ENCODE peak calls at places on chromosomes 3 and 15, in six cellular contexts. J, Y, Q, U, P and D are unnamed samples.

GRCh38 chr3:87733671-87734367 is 325.0 kb downstream of the CGGBP1 start:
- DNase-seq in U (no peak), Y (no peak), Q (no peak), J (peak), P (no peak), D (no peak)

GRCh38 chr3:50156991-50157493 is 1.9 kb downstream of the SEMA3F start:
- DNase-seq in P (no peak), U (no peak), Y (no peak), Q (no peak), J (peak), D (no peak)

GRCh38 chr3:14780927-14781507 is 37.7 kb upstream of the FGD5 start:
- DNase-seq in J (peak), Y (peak), Q (peak), P (no peak), U (peak), D (no peak)

GRCh38 chr3:126483321-126483761 is 7.7 kb upstream of the ZXDC start:
- DNase-seq in U (no peak), J (no peak), Y (no peak), P (no peak), Q (no peak), D (no peak)

GRCh38 chr3:189664311-189664710 is 33.1 kb downstream of the TP63 start:
- DNase-seq in J (no peak), Y (peak), U (no peak), P (no peak), Q (no peak), D (no peak)

GRCh38 chr15:89486726-89487050 is 9.7 kb downstream of the RHCG start:
- DNase-seq in J (peak), Q (peak), P (no peak), Y (peak), U (no peak), D (peak)

GRCh38 chr3:149356630-149357029 is 20.8 kb downstream of the TM4SF1 start:
- DNase-seq in J (no peak), Y (no peak), Q (no peak), U (no peak), P (no peak), D (no peak)

GRCh38 chr3:171531716-171532115 is 71.5 kb upstream of the TNIK start:
- DNase-seq in Y (no peak), J (no peak), U (no peak), P (no peak), Q (no peak), D (no peak)

GRCh38 chr3:12999147-13000140 is 73.8 kb downstream of the IQSEC1 start:
- DNase-seq in Y (peak), Q (no peak), U (peak), J (peak), P (no peak), D (peak)

GRCh38 chr15:68271854-68272471 is 5.6 kb upstream of the FEM1B start:
- DNase-seq in U (no peak), P (peak), Y (no peak), J (no peak), Q (no peak), D (no peak)

GRCh38 chr15:94576889-94577533 is 345.6 kb downstream of the MCTP2 start:
- DNase-seq in Q (no peak), P (peak), Y (no peak), J (peak), U (no peak), D (no peak)

GRCh38 chr3:109563149-109563548 is 225.8 kb upstream of the DPPA4 start:
- DNase-seq in J (no peak), P (no peak), Y (peak), Q (no peak), U (no peak), D (no peak)

GRCh38 chr3:179608931-179609720 is 4.5 kb downstream of the NDUFB5 start:
- DNase-seq in P (no peak), J (no peak), Q (no peak), U (no peak), Y (no peak), D (no peak)

GRCh38 chr15:71891026-71891425 is 80.7 kb downstream of the NR2E3 start:
- DNase-seq in Y (no peak), Q (no peak), J (no peak), U (no peak), P (no peak), D (no peak)

GRCh38 chr3:106392905-106393304 is 524.1 kb upstream of the CBLB start:
- DNase-seq in J (no peak), Q (no peak), U (no peak), Y (no peak), P (no peak), D (no peak)

GRCh38 chr15:70271422-70272088 is 173.8 kb upstream of the TLE3 start:
- DNase-seq in P (no peak), Q (no peak), U (peak), Y (peak), J (peak), D (no peak)

GRCh38 chr15:85154061-85154460 is 172.4 kb downstream of the PDE8A start:
- DNase-seq in U (no peak), Q (no peak), J (no peak), P (no peak), Y (no peak), D (no peak)

GRCh38 chr3:159233734-159234133 is 431.9 kb downstream of the MFSD1 start:
- DNase-seq in Y (no peak), P (no peak), U (no peak), J (no peak), Q (no peak), D (no peak)

GRCh38 chr3:106379251-106379750 is 510.5 kb upstream of the CBLB start:
- DNase-seq in Q (no peak), Y (no peak), U (no peak), P (no peak), J (no peak), D (peak)

GRCh38 chr3:12470111-12470510 is 14.2 kb upstream of the TSEN2 start:
- DNase-seq in U (no peak), Y (no peak), J (no peak), Q (no peak), P (no peak), D (no peak)

GRCh38 chr3:169739067-169739466 is 25.8 kb downstream of the TERC start:
- DNase-seq in J (no peak), U (no peak), Q (no peak), P (no peak), Y (no peak), D (no peak)

GRCh38 chr15:74786659-74787165 is 4.8 kb downstream of the CSK start:
- DNase-seq in U (peak), Q (no peak), J (no peak), Y (no peak), P (no peak), D (no peak)

GRCh38 chr15:92901053-92901761 is 1.1 kb downstream of the CHD2 start:
- DNase-seq in Y (no peak), P (no peak), J (no peak), Q (no peak), U (no peak), D (no peak)

GRCh38 chr3:55947406-55947805 is 460.3 kb upstream of the WNT5A start:
- DNase-seq in P (no peak), J (no peak), Y (no peak), Q (no peak), U (no peak), D (no peak)

GRCh38 chr15:94083467-94083991 is 147.8 kb upstream of the MCTP2 start:
- DNase-seq in J (peak), Y (no peak), U (peak), Q (no peak), P (no peak), D (no peak)

GRCh38 chr3:142118911-142119310 is 30.4 kb downstream of the TFDP2 start:
- DNase-seq in U (no peak), P (no peak), Q (no peak), J (no peak), Y (no peak), D (no peak)

GRCh38 chr3:53109190-53109589 is 21.0 kb downstream of the RFT1 start:
- DNase-seq in U (no peak), J (no peak), P (no peak), Y (no peak), Q (no peak), D (no peak)

GRCh38 chr15:73884159-73884558 is 10.8 kb downstream of the TBC1D21 start:
- DNase-seq in Q (no peak), P (no peak), U (no peak), J (no peak), Y (no peak), D (no peak)

GRCh38 chr3:197003461-197004385 is 25.9 kb downstream of the MELTF start:
- DNase-seq in P (no peak), Q (no peak), J (peak), U (no peak), Y (no peak), D (peak)

GRCh38 chr3:81554348-81554747 is 207.1 kb downstream of the GBE1 start:
- DNase-seq in Q (no peak), Y (no peak), U (no peak), J (no peak), P (no peak), D (no peak)

GRCh38 chr3:148464246-148464645 is 233.5 kb upstream of the AGTR1 start:
- DNase-seq in Q (no peak), U (no peak), P (no peak), Y (no peak), J (no peak), D (no peak)

GRCh38 chr3:105473521-105474223 is 107.0 kb downstream of the ALCAM start:
- DNase-seq in U (no peak), Q (no peak), J (no peak), Y (no peak), P (no peak), D (no peak)

GRCh38 chr3:5002871-5003247 is 23.6 kb downstream of the BHLHE40 start:
- DNase-seq in J (no peak), U (peak), P (no peak), Y (no peak), Q (no peak), D (no peak)

GRCh38 chr15:90641581-90642463 is 75.3 kb upstream of the BLM start:
- DNase-seq in P (no peak), Q (no peak), J (no peak), U (no peak), Y (no peak), D (no peak)

GRCh38 chr3:13879102-13879945 is 547 bp downstream of the WNT7A start:
- DNase-seq in U (no peak), Q (no peak), P (peak), J (no peak), Y (no peak), D (no peak)

GRCh38 chr15:83816124-83816883 is 162.4 kb downstream of the ADAMTSL3 start:
- DNase-seq in Y (no peak), U (no peak), J (no peak), P (no peak), Q (no peak), D (no peak)

GRCh38 chr15:83813697-83814096 is 159.8 kb downstream of the ADAMTSL3 start:
- DNase-seq in J (no peak), Q (no peak), U (no peak), Y (no peak), P (no peak), D (no peak)

GRCh38 chr15:83818591-83818990 is 164.7 kb downstream of the ADAMTSL3 start:
- DNase-seq in Y (no peak), P (no peak), U (no peak), J (no peak), Q (no peak), D (no peak)

GRCh38 chr15:83810110-83810509 is 156.2 kb downstream of the ADAMTSL3 start:
- DNase-seq in Y (no peak), J (no peak), P (no peak), Q (no peak), U (no peak), D (no peak)

GRCh38 chr15:83815506-83815905 is 161.6 kb downstream of the ADAMTSL3 start:
- DNase-seq in Q (no peak), J (no peak), U (no peak), P (no peak), Y (no peak), D (no peak)
- TF ChIP-seq POLR2AphosphoS5 in Q (no peak), J (no peak), U (no peak), P (no peak), Y (no peak), D (no peak)

GRCh38 chr3:48660800-48661400 is 1.8 kb downstream of the CELSR3 start:
- DNase-seq in Q (no peak), P (no peak), J (no peak), Y (no peak), U (no peak), D (peak)

GRCh38 chr3:48662753-48663488 is at the start of gene CELSR3:
- DNase-seq in J (peak), Y (peak), U (no peak), P (peak), Q (no peak), D (peak)

GRCh38 chr3:48663489-48664312 is 1.0 kb upstream of the CELSR3 start:
- DNase-seq in P (peak), Y (peak), J (peak), U (peak), Q (peak), D (peak)

GRCh38 chr3:48662140-48662752 is 440 bp downstream of the CELSR3 start:
- DNase-seq in Q (no peak), Y (no peak), U (no peak), P (peak), J (no peak), D (no peak)

DNA sequence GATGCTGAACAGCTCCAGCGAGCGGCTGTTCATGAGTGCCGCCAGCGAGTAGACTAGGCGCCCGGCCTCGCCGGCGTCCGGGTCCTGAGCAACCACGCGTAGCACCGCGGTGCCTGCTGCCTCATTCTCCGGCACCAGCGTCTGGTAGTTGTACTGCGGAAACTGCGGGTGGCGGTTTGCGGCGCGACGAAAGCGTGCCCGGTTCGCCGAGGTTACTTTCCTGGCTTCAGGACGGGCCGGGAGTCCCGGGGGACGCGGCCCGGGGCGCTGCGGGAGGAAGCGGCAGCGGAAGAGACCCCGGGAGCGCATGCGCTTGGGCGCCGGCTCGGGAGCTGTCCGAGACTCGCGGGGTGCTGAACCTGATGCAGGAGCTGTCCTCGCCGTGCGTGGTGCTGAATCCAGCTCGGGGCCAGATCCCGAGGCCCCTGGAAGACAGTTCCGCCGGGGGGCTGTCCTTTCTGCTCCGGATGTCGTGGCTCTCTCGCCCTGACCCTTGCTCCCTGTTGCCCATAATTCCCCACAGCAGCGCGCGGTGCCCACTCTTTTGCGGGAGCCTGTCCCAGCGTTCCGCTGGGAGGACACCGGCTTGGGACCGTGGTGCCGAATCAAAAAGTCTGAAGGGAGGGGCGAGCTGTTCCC is 1.1 kb downstream of the CELSR3 start:
- DNase-seq in Y (peak), P (no peak), Q (peak), J (peak), U (peak), D (peak)
- TF ChIP-seq POLR2AphosphoS5 in Y (no peak), P (no peak), Q (no peak), J (no peak), U (no peak), D (peak)

DNA sequence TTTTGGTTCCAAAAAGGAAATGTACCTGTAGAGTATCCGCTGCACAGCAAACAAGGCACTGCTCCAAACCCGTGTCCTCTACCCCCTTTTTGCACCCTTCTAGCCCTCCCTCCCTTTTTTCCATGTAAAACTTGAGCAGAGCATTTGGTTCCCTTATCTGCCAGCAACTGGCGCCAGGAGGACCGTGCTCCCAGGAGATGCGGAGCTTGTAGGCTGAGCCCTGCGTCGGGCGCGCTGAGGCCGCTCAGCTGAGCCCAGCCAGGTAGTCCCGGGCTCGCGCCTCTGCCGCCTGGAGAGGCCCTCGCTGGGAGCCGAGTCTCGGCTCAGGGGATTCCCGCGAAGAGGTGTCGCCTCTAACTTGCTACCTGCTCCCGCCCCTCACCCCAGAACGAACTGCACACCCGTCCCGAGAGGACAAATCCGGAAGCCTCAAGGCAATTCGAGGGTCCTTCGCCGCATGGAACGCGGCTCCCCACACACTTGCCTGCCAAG is 575 bp downstream of the TRPM7 start:
- DNase-seq in U (peak), P (peak), J (peak), Y (peak), Q (peak), D (peak)
- TF ChIP-seq POLR2AphosphoS5 in U (peak), P (no peak), J (no peak), Y (no peak), Q (no peak), D (no peak)

GRCh38 chr3:194040501-194041273 is 95.3 kb upstream of the HES1 start:
- DNase-seq in J (no peak), Y (no peak), U (no peak), Q (no peak), P (no peak), D (no peak)
- TF ChIP-seq POLR2AphosphoS5 in J (no peak), Y (no peak), U (no peak), Q (no peak), P (no peak), D (peak)

GRCh38 chr15:61724276-61724939 is 335.8 kb downstream of the VPS13C start:
- DNase-seq in J (no peak), U (no peak), Y (no peak), Q (no peak), P (no peak), D (peak)

GRCh38 chr15:61715082-61715481 is 345.2 kb downstream of the VPS13C start:
- DNase-seq in J (no peak), U (no peak), Q (no peak), P (no peak), Y (no peak), D (peak)

GRCh38 chr15:61726166-61726565 is 334.1 kb downstream of the VPS13C start:
- DNase-seq in Q (no peak), P (no peak), Y (no peak), U (no peak), J (no peak), D (no peak)

DNA sequence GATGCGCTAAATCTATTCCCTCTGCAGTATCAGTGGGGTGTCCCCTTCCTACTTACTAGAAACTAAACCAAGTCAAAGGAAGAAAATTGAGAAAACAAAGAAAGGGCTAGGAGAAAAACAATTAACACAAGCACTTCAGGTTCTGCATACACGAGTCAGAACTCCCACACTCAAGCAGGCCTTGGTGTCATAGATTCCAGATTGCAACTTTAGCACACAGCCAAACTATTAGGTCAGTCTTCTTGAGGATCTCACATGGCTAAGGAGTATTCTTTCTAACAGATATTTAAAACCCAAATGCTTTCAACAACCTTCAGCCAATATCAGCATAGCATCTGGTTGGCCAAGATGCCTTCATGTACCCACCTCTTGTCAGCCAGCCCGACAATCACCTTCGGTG is 340.1 kb downstream of the VPS13C start:
- DNase-seq in P (no peak), U (no peak), Y (no peak), J (no peak), Q (no peak), D (no peak)
- TF ChIP-seq POLR2AphosphoS5 in P (no peak), U (no peak), Y (no peak), J (no peak), Q (no peak), D (no peak)

GRCh38 chr3:66441124-66441523 is 59.7 kb downstream of the LRIG1 start:
- DNase-seq in P (no peak), Y (no peak), Q (no peak), J (no peak), U (peak), D (no peak)
- TF ChIP-seq POLR2AphosphoS5 in P (no peak), Y (no peak), Q (no peak), J (no peak), U (no peak), D (no peak)

DNA sequence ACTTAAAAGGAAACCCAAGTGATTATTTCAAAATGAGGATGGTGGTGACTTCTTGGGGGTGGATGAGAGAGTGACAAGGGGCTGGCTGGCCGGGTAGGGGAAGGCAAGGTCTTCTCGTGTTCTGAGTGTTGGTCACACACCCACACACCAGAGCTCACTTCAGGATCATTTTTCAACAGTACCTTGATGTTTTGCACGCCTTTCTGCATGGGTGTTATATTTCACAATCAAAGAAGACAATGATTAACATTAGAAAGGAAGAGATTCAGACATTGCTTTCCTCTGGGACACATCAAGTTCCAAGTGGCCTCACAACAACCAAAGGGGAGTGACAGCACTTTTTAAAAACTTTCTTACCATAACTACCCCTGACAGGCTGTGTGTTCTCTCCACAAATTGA is 231.1 kb downstream of the FEZF2 start:
- DNase-seq in Y (no peak), J (no peak), U (no peak), P (no peak), Q (no peak), D (no peak)
- TF ChIP-seq POLR2AphosphoS5 in Y (no peak), J (no peak), U (no peak), P (no peak), Q (no peak), D (no peak)